ENCODE peak calls at places on chromosomes 11 and 22, in four cellular contexts. E is hepatocyte, Z is brain microvascular endothelial cell, B is pancreas. Y is an unnamed sample. For H3K27me3, the result is how much of the 10 kb centered on the place peaks cover.

GRCh38 chr11:17921620-17922473 is 91.0 kb downstream of the SERGEF start:
- DNase-seq in E (peak), Z (peak), B (no peak), Y (peak)

GRCh38 chr11:64611961-64612646 is 21.1 kb downstream of the SLC22A12 start:
- DNase-seq in E (no peak), Z (no peak), B (no peak), Y (no peak)

GRCh38 chr11:16193897-16194381 is 162.4 kb downstream of the SOX6 start:
- DNase-seq in E (no peak), Z (no peak), B (no peak), Y (no peak)

GRCh38 chr11:73716153-73717056 is 44.5 kb downstream of the RAB6A start:
- DNase-seq in E (no peak), Z (no peak), B (no peak), Y (no peak)

GRCh38 chr11:833114-833791 is 501 bp downstream of the CD151 start:
- DNase-seq in E (peak), Z (no peak), B (peak), Y (no peak)

GRCh38 chr11:35412285-35412684 is 7.1 kb downstream of the SLC1A2 start:
- DNase-seq in E (no peak), Z (no peak), B (no peak), Y (peak)

GRCh38 chr11:100753144-100753543 is 66.1 kb downstream of the ARHGAP42 start:
- DNase-seq in E (peak), Z (no peak), B (no peak), Y (peak)

GRCh38 chr11:121104223-121104831 is 3.3 kb downstream of the TECTA start:
- DNase-seq in E (no peak), Z (no peak), B (no peak), Y (no peak)

GRCh38 chr11:7871056-7871455 is 60.0 kb downstream of the OR10A6 start:
- DNase-seq in E (no peak), Z (no peak), B (no peak), Y (peak)

DNA sequence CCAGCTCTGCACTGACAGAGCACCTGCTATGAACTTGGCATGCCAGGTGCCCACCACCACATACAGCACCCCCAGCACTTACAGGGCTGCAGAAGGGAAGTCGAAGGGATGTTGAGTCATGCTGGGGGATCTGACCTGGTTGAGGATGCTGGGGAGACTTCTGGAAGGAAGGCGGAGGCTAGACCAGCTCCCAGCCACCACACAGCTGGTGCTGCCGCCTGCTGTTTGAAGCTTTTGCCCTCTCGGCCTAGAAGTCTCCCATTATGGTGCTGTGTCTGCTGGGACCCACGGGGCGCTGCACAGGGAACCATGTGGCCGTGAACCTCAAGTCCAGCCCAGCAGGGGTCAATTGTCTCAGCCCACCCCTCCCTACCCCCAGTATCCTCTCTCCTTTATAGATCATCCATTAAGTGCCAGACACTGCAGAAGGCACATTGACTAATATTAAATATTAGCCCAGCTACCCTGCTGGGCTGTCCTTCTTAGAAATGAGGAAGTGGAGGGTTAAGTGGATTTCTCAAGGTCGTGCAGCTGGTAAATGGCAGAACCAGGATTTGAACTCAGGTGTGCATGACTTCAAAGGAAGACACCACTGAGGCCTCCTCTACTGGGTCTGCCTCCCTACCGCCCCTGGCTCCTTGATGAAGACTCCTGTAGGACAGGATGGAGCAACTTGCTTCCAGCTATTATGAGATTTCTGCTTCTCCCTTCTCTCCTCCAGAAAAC is 49.7 kb downstream of the CYTH4 start:
- DNase-seq in E (no peak), Z (no peak), B (no peak), Y (no peak)
- TF ChIP-seq CTCF in E (no peak), Z (peak), B (no peak), Y (peak)

DNA sequence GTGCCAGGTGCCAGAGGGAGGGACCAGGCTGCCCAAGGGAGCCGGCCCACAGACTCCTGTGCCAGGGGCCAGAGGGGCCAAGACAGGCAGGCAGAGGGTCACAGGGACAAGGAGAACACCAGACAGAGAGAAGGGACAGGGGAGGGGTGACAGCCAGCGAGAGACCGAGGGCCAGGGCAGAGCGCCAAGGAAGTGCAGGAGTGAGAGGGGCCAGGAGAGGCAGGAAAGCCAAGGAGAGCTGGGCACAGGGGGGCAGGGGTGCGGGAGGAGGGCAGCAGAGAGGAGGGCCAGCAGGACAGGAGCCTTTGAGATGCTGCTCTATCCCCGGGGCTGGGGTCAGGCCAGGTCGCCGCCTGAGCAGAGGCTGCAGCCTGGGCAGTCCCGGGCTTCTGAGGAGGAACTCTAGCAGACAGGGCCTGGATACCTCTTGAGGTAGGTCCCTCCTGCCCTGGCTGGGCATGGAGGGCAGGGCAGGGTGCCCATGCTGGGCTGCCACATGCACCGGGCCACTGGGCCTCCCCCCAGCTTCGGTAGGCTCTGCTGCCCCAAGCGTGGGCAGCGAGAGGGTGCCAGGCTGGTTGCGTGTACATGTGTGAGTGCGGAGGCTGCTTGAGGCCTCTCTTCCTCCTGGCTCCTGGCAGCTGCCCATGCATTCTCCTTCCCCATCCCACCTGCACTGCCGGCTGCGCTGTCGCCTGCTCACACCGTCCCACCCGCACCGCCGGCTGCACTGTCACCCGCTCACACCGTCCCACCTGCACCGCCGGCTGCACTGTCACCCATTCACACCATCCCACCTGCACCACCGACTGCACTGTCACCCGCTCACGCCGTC is 12.2 kb downstream of the LSP1 start:
- DNase-seq in E (no peak), Z (no peak), B (peak), Y (no peak)
- H3K4me3 ChIP-seq in E (no peak), Z (no peak), B (peak), Y (no peak)

GRCh38 chr11:15073361-15074205 is at the start of gene CALCB:
- DNase-seq in E (peak), Z (no peak), B (peak), Y (peak)

GRCh38 chr11:15075162-15075526 is 1.8 kb downstream of the CALCB start:
- DNase-seq in E (no peak), Z (no peak), B (no peak), Y (no peak)

GRCh38 chr11:15072551-15073143 is 746 bp upstream of the CALCB start:
- DNase-seq in E (no peak), Z (no peak), B (peak), Y (no peak)

GRCh38 chr11:15071556-15072255 is 1.7 kb upstream of the CALCB start:
- DNase-seq in E (no peak), Z (no peak), B (no peak), Y (no peak)

GRCh38 chr11:15074206-15075161 is 1.1 kb downstream of the CALCB start:
- DNase-seq in E (peak), Z (peak), B (peak), Y (peak)
- H3K27me3 ChIP-seq in E (under half), Z (under half), B (under half), Y (under half)

GRCh38 chr11:102317099-102317767 is at the start of gene BIRC3:
- DNase-seq in E (peak), Z (peak), B (peak), Y (peak)
- TF ChIP-seq CTCF in E (peak), Z (peak), B (peak), Y (peak)

DNA sequence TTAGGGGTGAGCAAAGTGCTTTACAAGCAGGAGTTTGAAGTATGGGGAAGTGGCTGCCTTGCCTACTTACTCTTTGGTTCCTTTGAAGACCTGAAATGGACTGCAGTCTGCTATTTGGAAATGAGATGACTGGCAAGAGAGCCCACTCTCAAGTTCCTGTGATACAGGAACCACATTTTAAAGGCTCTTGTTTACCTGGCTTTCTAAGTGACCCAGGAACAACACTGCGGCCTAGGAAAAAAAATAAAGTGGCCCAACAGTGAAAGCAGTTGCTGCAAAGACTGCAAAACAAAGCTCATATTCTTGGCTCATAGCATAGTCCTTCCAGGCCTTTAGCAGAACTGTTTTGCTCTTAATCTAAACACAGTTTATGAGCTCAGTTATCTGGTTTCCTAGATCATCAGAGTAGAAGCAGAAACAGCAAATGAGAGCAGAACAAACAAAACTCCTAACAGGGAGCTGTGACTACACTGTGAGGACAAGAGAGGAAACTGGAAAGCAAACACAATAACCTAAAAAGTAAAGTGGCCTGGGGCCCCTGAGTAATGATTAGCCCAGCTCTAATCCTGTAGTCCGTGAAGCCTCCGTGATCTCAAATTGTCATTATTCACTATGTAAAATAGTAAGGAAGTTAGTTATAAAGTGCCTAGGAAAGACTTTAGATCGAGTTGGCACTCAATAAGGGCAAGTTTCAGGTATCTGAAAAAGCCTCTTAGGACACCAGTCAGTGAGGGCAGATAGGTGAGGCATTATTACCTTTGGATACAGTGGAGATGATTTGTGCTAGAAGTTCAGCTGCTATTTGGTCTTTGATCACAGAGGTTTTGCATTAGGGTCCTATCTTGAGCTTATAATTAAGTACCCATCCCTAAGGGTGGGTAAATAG is 11.5 kb downstream of the CCDC117 start:
- DNase-seq in E (peak), Z (no peak), B (no peak), Y (no peak)
- H3K4me3 ChIP-seq in E (no peak), Z (no peak), B (no peak), Y (no peak)

DNA sequence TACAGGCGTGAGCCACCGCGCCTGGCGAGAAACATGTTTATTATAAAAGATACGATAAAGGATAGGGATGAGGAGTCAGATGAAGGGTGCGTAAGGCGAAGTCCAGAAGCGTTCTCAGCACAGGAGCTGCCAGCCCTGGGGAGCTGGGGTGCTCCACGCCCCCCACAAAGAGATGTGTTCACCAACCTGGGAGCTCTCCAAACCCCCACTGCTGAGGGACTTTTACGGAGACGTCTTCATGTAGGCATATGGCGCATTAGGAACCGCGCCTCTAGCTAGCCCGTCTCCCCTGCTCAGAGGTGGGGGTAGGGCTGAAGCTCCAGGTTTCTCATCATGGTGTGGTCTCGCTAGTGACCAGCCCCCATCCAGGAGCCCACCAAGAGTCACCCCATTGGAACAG is 8.4 kb upstream of the ZBED4 start:
- DNase-seq in E (no peak), Z (no peak), B (no peak), Y (no peak)
- H3K27me3 ChIP-seq in E (half or more), Z (under half), B (under half), Y (under half)